ENCODE peak calls at places on chromosomes 6 and 20, in ten cellular contexts. Z is type B pancreatic cell, G is NCI-H526, X is cardiac muscle cell, N is AG20443, U is frontal cortex, R is dermis blood vessel endothelial cell, T is midbrain, B is ELR, I is adipocyte. L is an unnamed sample.

GRCh38 chr6:50905297-50905696 is 86.6 kb downstream of the TFAP2B start:
- DNase-seq in Z (no peak), G (peak; percentile 15), X (no peak), N (no peak), U (no peak), R (no peak), T (no peak), B (no peak), I (no peak), L (no peak)

GRCh38 chr6:42333622-42334021 is 116.0 kb upstream of the MRPS10 start:
- DNase-seq in Z (no peak), G (no peak), X (no peak), N (no peak), U (no peak), R (no peak), T (no peak), B (no peak), I (no peak), L (no peak)

GRCh38 chr6:21593927-21594421 is 423 bp downstream of the SOX4 start:
- DNase-seq in Z (no peak), G (no peak), X (peak; percentile 68), N (peak; percentile 33), U (peak; percentile 46), R (peak; percentile 69), T (peak; percentile 38), B (peak; percentile 66), I (peak; percentile 69), L (no peak)

GRCh38 chr6:81747327-81747726 is 5.2 kb downstream of the TENT5A start:
- DNase-seq in Z (no peak), G (no peak), X (no peak), N (no peak), U (no peak), R (no peak), T (no peak), B (no peak), I (no peak), L (no peak)

GRCh38 chr6:12148841-12149240 is 136.7 kb downstream of the HIVEP1 start:
- DNase-seq in Z (no peak), G (no peak), X (no peak), N (no peak), U (no peak), R (no peak), T (no peak), B (peak; percentile 49), I (peak; percentile 15), L (no peak)

GRCh38 chr6:155473741-155474140 is 18.1 kb upstream of the NOX3 start:
- DNase-seq in Z (no peak), G (no peak), X (no peak), N (no peak), U (no peak), R (no peak), T (no peak), B (no peak), I (no peak), L (no peak)

GRCh38 chr6:67131827-67132226 is 1424.8 kb upstream of the EYS start:
- DNase-seq in Z (no peak), G (no peak), X (no peak), N (no peak), U (no peak), R (no peak), T (peak; percentile 64), B (no peak), I (no peak), L (no peak)

GRCh38 chr20:57392130-57392445 is 892 bp downstream of the RBM38 start:
- DNase-seq in Z (no peak), G (no peak), X (no peak), N (no peak), U (no peak), R (no peak), T (no peak), B (peak; percentile 22), I (no peak), L (no peak)

GRCh38 chr6:5665173-5665572 is 341.6 kb downstream of the NRN1 start:
- DNase-seq in Z (peak; percentile 43), G (no peak), X (no peak), N (no peak), U (no peak), R (no peak), T (no peak), B (no peak), I (no peak), L (no peak)

GRCh38 chr20:40333591-40333990 is 355.4 kb downstream of the MAFB start:
- DNase-seq in Z (no peak), G (no peak), X (no peak), N (no peak), U (no peak), R (no peak), T (no peak), B (no peak), I (no peak), L (no peak)

GRCh38 chr20:62602550-62602949 is 39.8 kb upstream of the SLCO4A1 start:
- DNase-seq in Z (no peak), G (no peak), X (no peak), N (no peak), U (no peak), R (no peak), T (no peak), B (no peak), I (no peak), L (peak; percentile 14)

GRCh38 chr6:33418690-33419291 is 884 bp upstream of the CUTA start:
- DNase-seq in Z (no peak), G (no peak), X (no peak), N (no peak), U (no peak), R (no peak), T (no peak), B (peak; percentile 33), I (no peak), L (no peak)

GRCh38 chr6:37492236-37493046 is 7.3 kb downstream of the CCDC167 start:
- DNase-seq in Z (no peak), G (no peak), X (no peak), N (no peak), U (no peak), R (no peak), T (no peak), B (no peak), I (no peak), L (no peak)

GRCh38 chr6:41712651-41713103 is 22.7 kb downstream of the TFEB start:
- DNase-seq in Z (no peak), G (no peak), X (no peak), N (no peak), U (peak; percentile 75), R (no peak), T (peak; percentile 96), B (no peak), I (peak; percentile 45), L (no peak)

GRCh38 chr20:19079536-19080299 is 132.7 kb upstream of the SLC24A3 start:
- DNase-seq in Z (no peak), G (no peak), X (no peak), N (no peak), U (no peak), R (peak; percentile 1), T (no peak), B (peak; percentile 29), I (no peak), L (peak; percentile 46)

GRCh38 chr20:50597406-50597969 is 87.3 kb downstream of the PTPN1 start:
- DNase-seq in Z (no peak), G (no peak), X (no peak), N (no peak), U (no peak), R (no peak), T (no peak), B (no peak), I (no peak), L (no peak)

GRCh38 chr6:169702640-169703246 is 817 bp downstream of the C6orf120 start:
- DNase-seq in Z (no peak), G (peak; percentile 10), X (peak; percentile 19), N (peak; percentile 44), U (no peak), R (no peak), T (no peak), B (peak; percentile 55), I (peak; percentile 43), L (no peak)

GRCh38 chr6:44667668-44668390 is 280.3 kb downstream of the CDC5L start:
- DNase-seq in Z (no peak), G (no peak), X (peak; percentile 44), N (no peak), U (no peak), R (peak; percentile 38), T (no peak), B (peak; percentile 28), I (no peak), L (no peak)

GRCh38 chr20:58645277-58645968 is 5.7 kb upstream of the STX16 start:
- DNase-seq in Z (peak; percentile 18), G (no peak), X (no peak), N (no peak), U (no peak), R (peak; percentile 89), T (no peak), B (peak; percentile 73), I (no peak), L (peak; percentile 96)

GRCh38 chr6:75498862-75499261 is 5.3 kb upstream of the FILIP1 start:
- DNase-seq in Z (no peak), G (no peak), X (no peak), N (no peak), U (no peak), R (peak; percentile 78), T (no peak), B (no peak), I (no peak), L (no peak)

GRCh38 chr6:3797231-3798200 is 46.0 kb upstream of the PXDC1 start:
- DNase-seq in Z (no peak), G (no peak), X (no peak), N (peak; percentile 74), U (no peak), R (peak; percentile 84), T (no peak), B (peak; percentile 93), I (peak; percentile 68), L (peak; percentile 61)

GRCh38 chr6:122833229-122833556 is 44.1 kb downstream of the SMPDL3A start:
- DNase-seq in Z (no peak), G (no peak), X (no peak), N (peak; percentile 9), U (no peak), R (no peak), T (peak; percentile 85), B (no peak), I (peak; percentile 37), L (no peak)

GRCh38 chr6:40845588-40845987 is 193.4 kb downstream of the UNC5CL start:
- DNase-seq in Z (no peak), G (no peak), X (peak; percentile 76), N (peak; percentile 54), U (no peak), R (peak; percentile 69), T (no peak), B (peak; percentile 64), I (peak; percentile 54), L (peak; percentile 30)

GRCh38 chr6:132978685-132979084 is 164.3 kb downstream of the RPS12 start:
- DNase-seq in Z (no peak), G (no peak), X (no peak), N (no peak), U (no peak), R (no peak), T (no peak), B (no peak), I (no peak), L (no peak)

GRCh38 chr20:60095456-60095855 is 137.2 kb downstream of the CDH26 start:
- DNase-seq in Z (no peak), G (no peak), X (no peak), N (no peak), U (no peak), R (no peak), T (no peak), B (no peak), I (no peak), L (no peak)

GRCh38 chr20:49230575-49231211 is 11.5 kb downstream of the DDX27 start:
- DNase-seq in Z (no peak), G (no peak), X (no peak), N (peak; percentile 54), U (no peak), R (no peak), T (no peak), B (peak; percentile 25), I (peak; percentile 58), L (peak; percentile 56)

GRCh38 chr6:43029120-43029519 is 7.7 kb downstream of the RRP36 start:
- DNase-seq in Z (no peak), G (no peak), X (no peak), N (no peak), U (no peak), R (no peak), T (no peak), B (no peak), I (no peak), L (no peak)

GRCh38 chr6:124995645-124996325 is 33.5 kb downstream of the RNF217 start:
- DNase-seq in Z (no peak), G (no peak), X (no peak), N (no peak), U (no peak), R (no peak), T (no peak), B (no peak), I (no peak), L (peak; percentile 65)